ENCODE peak calls at places on chromosome 20, in five cellular contexts. One of them, this sample, is unnamed.

GRCh38 chr20:10848810-10849370 is 175.1 kb upstream of the JAG1 start:
- ATAC-seq in HepG2: peak
- ATAC-seq in HCT116: peak
- ATAC-seq in Panc1: peak
- ATAC-seq in upper lobe of left lung: peak
- ATAC-seq in this sample: peak

GRCh38 chr20:59458645-59459044 is 145.7 kb upstream of the PHACTR3 start:
- ATAC-seq in HepG2: no peak
- ATAC-seq in HCT116: no peak
- ATAC-seq in Panc1: no peak
- ATAC-seq in upper lobe of left lung: no peak
- ATAC-seq in this sample: no peak

GRCh38 chr20:13251556-13251955 is 30.5 kb downstream of the ISM1 start:
- ATAC-seq in HepG2: peak
- ATAC-seq in HCT116: no peak
- ATAC-seq in Panc1: no peak
- ATAC-seq in upper lobe of left lung: no peak
- ATAC-seq in this sample: peak

GRCh38 chr20:6533828-6534388 is 233.6 kb upstream of the BMP2 start:
- ATAC-seq in HepG2: no peak
- ATAC-seq in HCT116: no peak
- ATAC-seq in Panc1: no peak
- ATAC-seq in upper lobe of left lung: no peak
- ATAC-seq in this sample: no peak

GRCh38 chr20:46051556-46052323 is 22.7 kb downstream of the SLC12A5 start:
- ATAC-seq in HepG2: peak
- ATAC-seq in HCT116: peak
- ATAC-seq in Panc1: no peak
- ATAC-seq in upper lobe of left lung: no peak
- ATAC-seq in this sample: no peak

GRCh38 chr20:29741894-29742698 is 1515.4 kb upstream of the DEFB115 start:
- ATAC-seq in HepG2: peak
- ATAC-seq in HCT116: no peak
- ATAC-seq in Panc1: no peak
- ATAC-seq in upper lobe of left lung: peak
- ATAC-seq in this sample: no peak

GRCh38 chr20:41408131-41408789 is 41.6 kb upstream of the EMILIN3 start:
- ATAC-seq in HepG2: no peak
- ATAC-seq in HCT116: no peak
- ATAC-seq in Panc1: no peak
- ATAC-seq in upper lobe of left lung: no peak
- ATAC-seq in this sample: no peak

GRCh38 chr20:46764068-46764467 is 54.6 kb downstream of the SLC2A10 start:
- ATAC-seq in HepG2: no peak
- ATAC-seq in HCT116: no peak
- ATAC-seq in Panc1: no peak
- ATAC-seq in upper lobe of left lung: no peak
- ATAC-seq in this sample: no peak

GRCh38 chr20:32204485-32205115 is 2.9 kb downstream of the PLAGL2 start:
- ATAC-seq in HepG2: no peak
- ATAC-seq in HCT116: no peak
- ATAC-seq in Panc1: no peak
- ATAC-seq in upper lobe of left lung: no peak
- ATAC-seq in this sample: no peak

GRCh38 chr20:48789185-48789668 is 38.6 kb downstream of the PREX1 start:
- ATAC-seq in HepG2: no peak
- ATAC-seq in HCT116: no peak
- ATAC-seq in Panc1: no peak
- ATAC-seq in upper lobe of left lung: no peak
- ATAC-seq in this sample: no peak

GRCh38 chr20:57851025-57851682 is 141.3 kb upstream of the PMEPA1 start:
- ATAC-seq in HepG2: no peak
- ATAC-seq in HCT116: no peak
- ATAC-seq in Panc1: no peak
- ATAC-seq in upper lobe of left lung: no peak
- ATAC-seq in this sample: no peak

GRCh38 chr20:63280929-63281545 is 8.4 kb downstream of the ARFGAP1 start:
- ATAC-seq in HepG2: peak
- ATAC-seq in HCT116: peak
- ATAC-seq in Panc1: peak
- ATAC-seq in upper lobe of left lung: no peak
- ATAC-seq in this sample: no peak

GRCh38 chr20:5504061-5504739 is 187.4 kb upstream of the PROKR2 start:
- ATAC-seq in HepG2: peak
- ATAC-seq in HCT116: peak
- ATAC-seq in Panc1: no peak
- ATAC-seq in upper lobe of left lung: peak
- ATAC-seq in this sample: peak

GRCh38 chr20:17850674-17851006 is 118.0 kb downstream of the SNX5 start:
- ATAC-seq in HepG2: no peak
- ATAC-seq in HCT116: no peak
- ATAC-seq in Panc1: no peak
- ATAC-seq in upper lobe of left lung: no peak
- ATAC-seq in this sample: no peak

GRCh38 chr20:63819224-63819917 is 11.7 kb downstream of the ZBTB46 start:
- ATAC-seq in HepG2: peak
- ATAC-seq in HCT116: no peak
- ATAC-seq in Panc1: peak
- ATAC-seq in upper lobe of left lung: no peak
- ATAC-seq in this sample: peak

GRCh38 chr20:19260412-19261090 is 48.1 kb downstream of the SLC24A3 start:
- ATAC-seq in HepG2: no peak
- ATAC-seq in HCT116: no peak
- ATAC-seq in Panc1: no peak
- ATAC-seq in upper lobe of left lung: no peak
- ATAC-seq in this sample: no peak

DNA sequence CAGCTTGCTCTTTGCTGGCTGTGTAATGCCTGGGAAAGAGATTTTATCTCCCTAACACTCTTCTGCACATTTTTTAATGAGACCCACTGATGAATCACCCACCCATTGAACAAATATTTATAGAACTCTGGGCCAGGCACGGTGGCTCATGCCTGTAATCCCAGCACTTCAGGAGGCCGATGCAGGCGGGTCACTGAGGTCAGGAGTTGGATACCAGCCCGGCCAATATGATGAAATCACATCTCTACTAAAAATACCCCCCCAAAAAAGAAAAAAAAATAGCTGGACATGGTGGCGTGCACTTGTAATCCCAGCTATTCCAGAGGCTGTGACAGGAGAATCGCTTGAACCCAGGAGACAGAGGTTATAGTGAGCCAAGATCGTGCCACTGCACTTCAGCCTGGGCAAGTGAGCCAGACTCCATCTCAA is 82.1 kb upstream of the SIRPA start:
- ATAC-seq in HepG2: no peak
- ATAC-seq in HCT116: peak
- ATAC-seq in Panc1: peak
- ATAC-seq in upper lobe of left lung: no peak
- ATAC-seq in this sample: peak
- TF ChIP-seq POLR2AphosphoS5 in HepG2: no peak
- TF ChIP-seq POLR2AphosphoS5 in HCT116: no peak
- TF ChIP-seq POLR2AphosphoS5 in Panc1: no peak
- TF ChIP-seq POLR2AphosphoS5 in upper lobe of left lung: peak
- TF ChIP-seq POLR2AphosphoS5 in this sample: peak

DNA sequence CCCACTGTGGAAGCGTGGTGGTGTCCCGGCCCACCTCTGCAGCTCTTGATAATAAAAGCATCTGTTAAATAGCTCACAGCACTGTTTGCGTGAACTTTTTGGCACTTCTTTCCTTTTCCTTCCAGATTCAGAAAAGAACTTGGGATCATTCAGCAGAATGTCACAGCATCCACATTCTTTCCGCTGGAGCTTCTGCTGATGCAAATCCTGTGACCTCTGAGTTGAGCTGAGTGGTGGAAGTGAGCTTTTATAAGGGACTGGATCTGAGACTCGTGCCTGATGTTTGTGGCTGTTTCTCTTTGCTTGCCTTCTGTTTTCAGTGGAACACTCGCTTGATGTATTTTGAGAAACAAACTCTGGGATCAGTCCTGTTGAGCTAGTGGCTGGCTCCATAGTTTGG is 3.9 kb downstream of the OSBPL2 start:
- ATAC-seq in HepG2: no peak
- ATAC-seq in HCT116: no peak
- ATAC-seq in Panc1: no peak
- ATAC-seq in upper lobe of left lung: no peak
- ATAC-seq in this sample: no peak
- H3K27ac ChIP-seq in HepG2: no peak
- H3K27ac ChIP-seq in HCT116: no peak
- H3K27ac ChIP-seq in Panc1: no peak
- H3K27ac ChIP-seq in upper lobe of left lung: no peak
- H3K27ac ChIP-seq in this sample: no peak

GRCh38 chr20:16491277-16491912 is 81.9 kb downstream of the KIF16B start:
- ATAC-seq in HepG2: no peak
- ATAC-seq in HCT116: no peak
- ATAC-seq in Panc1: no peak
- ATAC-seq in upper lobe of left lung: no peak
- ATAC-seq in this sample: peak

GRCh38 chr20:16488086-16488485 is 85.2 kb downstream of the KIF16B start:
- ATAC-seq in HepG2: no peak
- ATAC-seq in HCT116: no peak
- ATAC-seq in Panc1: no peak
- ATAC-seq in upper lobe of left lung: no peak
- ATAC-seq in this sample: no peak

GRCh38 chr20:16493486-16493885 is 79.8 kb downstream of the KIF16B start:
- ATAC-seq in HepG2: no peak
- ATAC-seq in HCT116: no peak
- ATAC-seq in Panc1: no peak
- ATAC-seq in upper lobe of left lung: no peak
- ATAC-seq in this sample: no peak

GRCh38 chr20:16486532-16486931 is 86.7 kb downstream of the KIF16B start:
- ATAC-seq in HepG2: no peak
- ATAC-seq in HCT116: no peak
- ATAC-seq in Panc1: no peak
- ATAC-seq in upper lobe of left lung: no peak
- ATAC-seq in this sample: no peak

DNA sequence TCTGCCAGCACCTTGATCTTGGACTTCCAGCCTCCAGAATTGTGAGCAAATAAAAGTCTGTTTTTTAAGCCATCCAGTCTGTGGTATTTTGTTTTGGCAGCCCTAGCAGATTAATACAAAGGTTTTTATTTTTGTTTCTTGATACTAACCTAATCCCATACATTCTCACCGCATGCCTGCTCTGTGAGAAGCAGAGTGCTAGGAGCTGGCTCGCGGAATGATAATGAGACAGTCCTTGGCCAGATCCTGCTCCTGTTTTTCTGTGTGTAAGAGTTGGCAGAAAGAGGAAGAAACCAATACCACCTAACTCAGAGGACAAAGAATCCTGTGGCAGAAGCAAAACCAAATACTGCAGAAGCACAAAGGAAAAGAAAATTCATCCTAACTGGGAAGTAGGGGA is 82.6 kb downstream of the KIF16B start:
- ATAC-seq in HepG2: no peak
- ATAC-seq in HCT116: no peak
- ATAC-seq in Panc1: no peak
- ATAC-seq in upper lobe of left lung: no peak
- ATAC-seq in this sample: no peak
- TF ChIP-seq POLR2AphosphoS5 in HepG2: no peak
- TF ChIP-seq POLR2AphosphoS5 in HCT116: no peak
- TF ChIP-seq POLR2AphosphoS5 in Panc1: no peak
- TF ChIP-seq POLR2AphosphoS5 in upper lobe of left lung: no peak
- TF ChIP-seq POLR2AphosphoS5 in this sample: no peak

DNA sequence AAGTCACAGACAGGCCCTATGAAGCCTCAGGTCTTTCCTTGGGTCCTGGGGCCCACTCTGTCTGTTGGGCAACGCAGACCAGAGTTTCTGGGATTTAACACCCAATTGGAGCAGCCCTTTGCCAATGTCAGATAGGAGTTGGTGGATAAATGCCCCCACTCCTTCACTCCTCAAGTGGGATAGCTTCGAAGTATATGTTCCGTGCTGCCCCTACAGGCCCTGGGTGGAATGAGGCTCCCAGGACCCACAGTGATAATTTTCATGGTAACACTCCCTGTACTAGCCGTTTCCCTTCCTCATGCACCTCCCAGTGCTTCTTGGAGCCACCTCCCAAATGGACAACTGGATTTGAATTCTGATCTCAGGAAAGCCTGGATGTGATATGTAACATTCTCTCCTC is 145.4 kb downstream of the FOXA2 start:
- ATAC-seq in HepG2: peak
- ATAC-seq in HCT116: peak
- ATAC-seq in Panc1: peak
- ATAC-seq in upper lobe of left lung: no peak
- ATAC-seq in this sample: no peak
- H3K27ac ChIP-seq in HepG2: no peak
- H3K27ac ChIP-seq in HCT116: no peak
- H3K27ac ChIP-seq in Panc1: peak
- H3K27ac ChIP-seq in upper lobe of left lung: no peak
- H3K27ac ChIP-seq in this sample: no peak

GRCh38 chr20:3922223-3922982 is 33.2 kb downstream of the PANK2 start:
- ATAC-seq in HepG2: no peak
- ATAC-seq in HCT116: no peak
- ATAC-seq in Panc1: no peak
- ATAC-seq in upper lobe of left lung: no peak
- ATAC-seq in this sample: no peak
- TF ChIP-seq POLR2AphosphoS5 in HepG2: no peak
- TF ChIP-seq POLR2AphosphoS5 in HCT116: no peak
- TF ChIP-seq POLR2AphosphoS5 in Panc1: no peak
- TF ChIP-seq POLR2AphosphoS5 in upper lobe of left lung: no peak
- TF ChIP-seq POLR2AphosphoS5 in this sample: no peak

GRCh38 chr20:23149623-23150279 is 63.6 kb upstream of the CD93 start:
- ATAC-seq in HepG2: no peak
- ATAC-seq in HCT116: no peak
- ATAC-seq in Panc1: no peak
- ATAC-seq in upper lobe of left lung: no peak
- ATAC-seq in this sample: no peak

GRCh38 chr20:23147964-23148720 is 62.0 kb upstream of the CD93 start:
- ATAC-seq in HepG2: peak
- ATAC-seq in HCT116: peak
- ATAC-seq in Panc1: peak
- ATAC-seq in upper lobe of left lung: peak
- ATAC-seq in this sample: peak

GRCh38 chr20:23150304-23151007 is 64.3 kb upstream of the CD93 start:
- ATAC-seq in HepG2: no peak
- ATAC-seq in HCT116: no peak
- ATAC-seq in Panc1: no peak
- ATAC-seq in upper lobe of left lung: no peak
- ATAC-seq in this sample: no peak

GRCh38 chr20:23147647-23147963 is 61.5 kb upstream of the CD93 start:
- ATAC-seq in HepG2: no peak
- ATAC-seq in HCT116: no peak
- ATAC-seq in Panc1: no peak
- ATAC-seq in upper lobe of left lung: no peak
- ATAC-seq in this sample: no peak

GRCh38 chr20:23148721-23149570 is 62.8 kb upstream of the CD93 start:
- ATAC-seq in HepG2: no peak
- ATAC-seq in HCT116: no peak
- ATAC-seq in Panc1: no peak
- ATAC-seq in upper lobe of left lung: no peak
- ATAC-seq in this sample: no peak
- H3K27ac ChIP-seq in HepG2: peak
- H3K27ac ChIP-seq in HCT116: peak
- H3K27ac ChIP-seq in Panc1: no peak
- H3K27ac ChIP-seq in upper lobe of left lung: peak
- H3K27ac ChIP-seq in this sample: no peak

This sample was measured in gastroesophageal sphincter.